ENCODE peak calls at places on chromosomes 11 and 22, in eight cellular contexts. B is A549, P is stomach, L is endothelial cell of umbilical vein, E is HCT116, T is right lobe of liver, Q is adrenal gland, F is heart left ventricle. U is an unnamed sample. For H3K4me1, the result is how much of the 10 kb centered on the place peaks cover.

GRCh38 chr22:44680058-44680457 is 21.9 kb upstream of the PRR5 start:
- DNase-seq in B (no peak), P (no peak), L (no peak), E (no peak), T (no peak), Q (no peak), F (no peak), U (no peak)

GRCh38 chr11:31236052-31236652 is 133.4 kb downstream of the DCDC1 start:
- DNase-seq in B (no peak), P (no peak), L (peak), E (peak), T (no peak), Q (no peak), F (no peak), U (no peak)

GRCh38 chr11:64248578-64248977 is 1.8 kb upstream of the PPP1R14B start:
- DNase-seq in B (no peak), P (no peak), L (no peak), E (no peak), T (no peak), Q (no peak), F (no peak), U (no peak)

GRCh38 chr11:10109836-10110235 is 184.2 kb downstream of the SBF2 start:
- DNase-seq in B (no peak), P (no peak), L (no peak), E (no peak), T (no peak), Q (no peak), F (no peak), U (no peak)

GRCh38 chr11:134634897-134635831 is 223.1 kb upstream of the B3GAT1 start:
- DNase-seq in B (no peak), P (no peak), L (no peak), E (no peak), T (no peak), Q (no peak), F (no peak), U (no peak)

GRCh38 chr11:61541568-61541967 is 33.0 kb downstream of the LRRC10B start:
- DNase-seq in B (peak), P (no peak), L (no peak), E (peak), T (no peak), Q (no peak), F (no peak), U (no peak)

GRCh38 chr22:17896552-17896951 is 122.3 kb upstream of the BID start:
- DNase-seq in B (peak), P (peak), L (no peak), E (no peak), T (no peak), Q (peak), F (peak), U (no peak)

GRCh38 chr11:45239733-45240132 is 46.4 kb downstream of the SYT13 start:
- DNase-seq in B (no peak), P (no peak), L (no peak), E (no peak), T (no peak), Q (no peak), F (no peak), U (no peak)

GRCh38 chr11:75240381-75241035 is at the start of gene TPBGL:
- DNase-seq in B (no peak), P (peak), L (no peak), E (no peak), T (peak), Q (no peak), F (no peak), U (no peak)

GRCh38 chr11:128707671-128708070 is 13.8 kb downstream of the FLI1 start:
- DNase-seq in B (no peak), P (no peak), L (no peak), E (no peak), T (no peak), Q (no peak), F (no peak), U (no peak)

GRCh38 chr11:65792456-65792855 is 5.6 kb downstream of the OVOL1 start:
- DNase-seq in B (no peak), P (no peak), L (no peak), E (no peak), T (no peak), Q (no peak), F (no peak), U (peak)

GRCh38 chr11:76339217-76339616 is 41.7 kb downstream of the THAP12 start:
- DNase-seq in B (no peak), P (no peak), L (peak), E (no peak), T (peak), Q (peak), F (peak), U (peak)

GRCh38 chr11:78030429-78031325 is 7.6 kb upstream of the KCTD14 start:
- DNase-seq in B (no peak), P (peak), L (peak), E (no peak), T (peak), Q (peak), F (peak), U (peak)

GRCh38 chr11:118045191-118045590 is 31.7 kb upstream of the TMPRSS4 start:
- DNase-seq in B (no peak), P (no peak), L (no peak), E (no peak), T (no peak), Q (no peak), F (no peak), U (no peak)

GRCh38 chr11:26062665-26063064 is 269.3 kb upstream of the ANO3 start:
- DNase-seq in B (no peak), P (no peak), L (no peak), E (no peak), T (no peak), Q (no peak), F (no peak), U (no peak)

GRCh38 chr11:94835571-94835970 is 67.4 kb downstream of the AMOTL1 start:
- DNase-seq in B (no peak), P (no peak), L (peak), E (no peak), T (no peak), Q (no peak), F (no peak), U (no peak)

GRCh38 chr11:3745161-3745560 is 52.2 kb downstream of the NUP98 start:
- DNase-seq in B (no peak), P (no peak), L (no peak), E (no peak), T (no peak), Q (no peak), F (no peak), U (no peak)

GRCh38 chr11:134558258-134558835 is 146.3 kb upstream of the B3GAT1 start:
- DNase-seq in B (no peak), P (no peak), L (no peak), E (no peak), T (no peak), Q (no peak), F (no peak), U (no peak)

GRCh38 chr11:96105197-96105895 is 181.4 kb upstream of the MTMR2 start:
- DNase-seq in B (no peak), P (no peak), L (no peak), E (no peak), T (no peak), Q (no peak), F (no peak), U (no peak)

GRCh38 chr11:57457643-57458023 is 2.7 kb upstream of the RTN4RL2 start:
- DNase-seq in B (no peak), P (no peak), L (no peak), E (no peak), T (no peak), Q (no peak), F (no peak), U (no peak)

GRCh38 chr11:96168623-96169022 is 174.4 kb downstream of the MAML2 start:
- DNase-seq in B (peak), P (no peak), L (peak), E (no peak), T (no peak), Q (peak), F (peak), U (peak)

GRCh38 chr11:106608677-106609076 is 409.6 kb downstream of the GUCY1A2 start:
- DNase-seq in B (no peak), P (no peak), L (no peak), E (no peak), T (no peak), Q (no peak), F (no peak), U (no peak)

GRCh38 chr11:44986315-44986714 is 35.6 kb upstream of the TP53I11 start:
- DNase-seq in B (no peak), P (peak), L (no peak), E (no peak), T (no peak), Q (no peak), F (no peak), U (no peak)

GRCh38 chr11:91163619-91164451 is 941.0 kb upstream of the CHORDC1 start:
- DNase-seq in B (no peak), P (no peak), L (peak), E (no peak), T (no peak), Q (peak), F (no peak), U (no peak)

GRCh38 chr11:8006349-8006977 is 19.3 kb downstream of the EIF3F start:
- DNase-seq in B (peak), P (peak), L (peak), E (peak), T (no peak), Q (peak), F (peak), U (peak)

GRCh38 chr11:15893080-15893492 is 463.3 kb downstream of the SOX6 start:
- DNase-seq in B (no peak), P (no peak), L (peak), E (no peak), T (no peak), Q (no peak), F (no peak), U (no peak)

GRCh38 chr11:76385903-76386302 is 4.8 kb downstream of the GVQW3 start:
- DNase-seq in B (no peak), P (no peak), L (no peak), E (no peak), T (peak), Q (no peak), F (no peak), U (no peak)

GRCh38 chr11:24794064-24794463 is 297.2 kb downstream of the LUZP2 start:
- DNase-seq in B (no peak), P (no peak), L (no peak), E (no peak), T (no peak), Q (no peak), F (no peak), U (no peak)

GRCh38 chr11:65429724-65430405 is 7.3 kb downstream of the NEAT1 start:
- DNase-seq in B (no peak), P (peak), L (peak), E (no peak), T (peak), Q (peak), F (peak), U (peak)

GRCh38 chr11:57277845-57278720 is 41.0 kb upstream of the APLNR start:
- DNase-seq in B (peak), P (peak), L (peak), E (peak), T (peak), Q (peak), F (peak), U (no peak)

GRCh38 chr22:37807410-37808293 is at the start of gene GCAT:
- DNase-seq in B (peak), P (peak), L (peak), E (peak), T (peak), Q (peak), F (peak), U (peak)
- TF ChIP-seq POLR2A in B (peak), P (no peak), L (peak), E (peak), T (peak), Q (peak), F (no peak), U (peak)

GRCh38 chr22:30246962-30247376 is 410 bp upstream of the LIF start:
- DNase-seq in B (no peak), P (no peak), L (no peak), E (no peak), T (no peak), Q (no peak), F (no peak), U (no peak)

GRCh38 chr22:30247561-30247960 is 1.0 kb upstream of the LIF start:
- DNase-seq in B (no peak), P (no peak), L (no peak), E (no peak), T (no peak), Q (no peak), F (no peak), U (no peak)

GRCh38 chr22:30245985-30246901 is at the start of gene LIF:
- DNase-seq in B (no peak), P (no peak), L (peak), E (no peak), T (no peak), Q (no peak), F (no peak), U (peak)

GRCh38 chr22:30243671-30244465 is 2.7 kb downstream of the LIF start:
- DNase-seq in B (no peak), P (no peak), L (no peak), E (no peak), T (no peak), Q (no peak), F (no peak), U (no peak)

DNA sequence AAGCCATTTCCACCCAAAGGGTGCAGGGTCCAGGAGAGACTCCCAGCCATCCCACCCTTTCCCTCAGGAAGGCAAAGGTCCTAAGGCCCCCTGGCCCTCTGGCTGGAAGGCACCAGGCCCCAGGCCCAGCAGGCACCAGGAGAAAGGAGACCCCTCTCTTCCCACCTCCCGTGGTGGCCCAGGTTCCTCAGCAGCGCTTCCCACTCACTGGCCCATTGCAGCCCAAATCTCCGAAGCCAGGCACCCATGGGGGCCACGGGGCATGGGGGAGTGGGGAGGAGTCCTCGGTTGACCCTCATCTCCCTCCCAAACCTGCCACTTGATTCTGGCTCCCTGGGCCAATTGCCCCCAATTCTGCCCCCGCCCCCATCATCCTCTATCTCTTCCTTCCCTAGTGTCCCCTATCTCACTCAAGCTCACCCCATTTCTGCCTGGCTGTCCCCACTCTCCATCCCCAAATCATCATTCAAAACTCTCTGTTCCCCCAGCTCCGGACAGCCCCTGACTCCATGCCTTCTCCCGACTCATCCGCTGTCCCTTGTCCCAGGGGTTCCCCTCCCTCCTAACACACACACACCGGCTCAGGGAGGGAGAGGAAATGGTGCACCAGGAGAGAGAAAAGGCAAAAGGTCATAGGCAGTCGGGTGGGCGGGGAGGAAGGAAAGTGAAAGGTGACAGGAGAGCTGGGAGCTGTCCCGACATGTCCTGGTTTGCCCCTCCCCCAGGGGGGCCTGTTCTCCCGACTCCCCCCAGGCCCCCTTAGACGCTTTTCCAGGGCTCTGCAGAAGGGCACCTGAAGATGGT is 1.2 kb downstream of the LIF start:
- DNase-seq in B (no peak), P (no peak), L (no peak), E (no peak), T (no peak), Q (no peak), F (no peak), U (no peak)
- H3K4me1 ChIP-seq in B (half or more), P (under half), L (under half), E (half or more), T (under half), Q (under half), F (under half), U (under half)

GRCh38 chr22:49594078-49594477 is 233.6 kb downstream of the BRD1 start:
- DNase-seq in B (no peak), P (no peak), L (no peak), E (no peak), T (no peak), Q (no peak), F (no peak), U (no peak)
- TF ChIP-seq POLR2A in B (no peak), P (no peak), L (no peak), E (no peak), T (no peak), Q (no peak), F (no peak), U (no peak)

DNA sequence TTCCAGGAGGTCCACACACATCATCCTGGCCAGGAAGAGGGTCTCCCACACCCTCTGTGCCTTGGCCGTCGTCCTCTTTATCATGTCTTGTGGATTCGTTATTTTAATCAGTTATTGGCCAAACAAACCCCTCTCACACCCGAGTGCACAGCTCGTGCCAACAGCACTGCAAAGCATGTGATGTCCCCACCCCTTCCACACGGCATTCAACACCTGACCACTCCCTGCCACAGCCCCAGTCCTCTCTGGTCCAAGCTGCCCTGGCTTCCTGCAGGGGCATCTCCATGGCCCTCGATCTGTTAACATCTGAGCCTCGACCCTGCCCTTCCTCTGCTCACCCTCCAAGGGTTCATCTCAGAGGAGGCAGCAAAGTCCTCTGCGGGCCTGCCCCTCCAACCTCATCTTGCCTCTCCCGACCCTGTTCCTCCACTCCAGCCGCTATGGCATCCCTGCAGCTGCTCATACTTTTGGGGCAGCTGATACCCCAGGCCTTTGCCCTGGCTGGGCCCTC is 14.0 kb downstream of the MYEOV start:
- DNase-seq in B (no peak), P (no peak), L (no peak), E (no peak), T (no peak), Q (no peak), F (no peak), U (no peak)
- H3K4me1 ChIP-seq in B (under half), P (under half), L (under half), E (half or more), T (under half), Q (under half), F (under half), U (under half)

GRCh38 chr11:59029490-59029889 is 56.6 kb upstream of the GLYATL1B start:
- DNase-seq in B (no peak), P (no peak), L (no peak), E (no peak), T (no peak), Q (no peak), F (no peak), U (no peak)

GRCh38 chr11:59025097-59025496 is 61.0 kb upstream of the GLYATL1B start:
- DNase-seq in B (no peak), P (peak), L (no peak), E (no peak), T (no peak), Q (no peak), F (no peak), U (no peak)

GRCh38 chr11:59028105-59028504 is 58.0 kb upstream of the GLYATL1B start:
- DNase-seq in B (no peak), P (no peak), L (no peak), E (no peak), T (no peak), Q (no peak), F (no peak), U (no peak)

DNA sequence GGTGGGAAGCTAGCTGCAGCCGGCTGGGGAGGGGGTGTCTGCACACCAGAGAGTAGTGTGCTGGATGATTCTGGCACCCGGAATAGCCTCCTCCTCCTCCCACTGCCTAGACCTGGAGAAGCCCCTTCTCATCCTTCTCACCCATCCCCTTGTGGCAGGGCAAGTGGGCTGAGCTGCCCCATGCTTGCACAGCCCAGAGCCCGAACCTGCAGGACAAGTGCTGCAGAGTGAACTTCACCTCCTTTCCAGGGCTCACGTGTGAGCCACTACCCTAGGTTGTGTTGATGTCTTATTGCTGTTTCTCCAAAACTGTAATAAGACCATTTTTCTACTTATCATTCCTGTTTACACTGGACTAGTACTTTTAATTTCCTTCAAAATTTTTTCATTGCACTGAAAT is 56.1 kb upstream of the GLYATL1B start:
- DNase-seq in B (no peak), P (no peak), L (no peak), E (no peak), T (no peak), Q (no peak), F (no peak), U (no peak)
- TF ChIP-seq POLR2A in B (no peak), P (no peak), L (no peak), E (no peak), T (no peak), Q (no peak), F (no peak), U (no peak)

U was measured in upper lobe of left lung.